ENCODE peak calls at places on chromosomes 11 and 22, in nine cellular contexts. One of them, this sample, is unnamed.

GRCh38 chr22:40631925-40632324 is 4.6 kb downstream of the MRTFA start:
- DNase-seq in activated naive CD8-positive, alpha-beta T cell treated with anti-CD3 and anti-CD28 coated beads, Interleukin-2, amount 50 U/mL, for 24 hours: no peak
- DNase-seq in HCEC 1CT: no peak
- DNase-seq in IMR-90: no peak
- DNase-seq in astrocyte of the spinal cord: no peak
- DNase-seq in stimulated activated CD4-positive, alpha-beta T cell treated with anti-CD3 and anti-CD28 coated beads, TNF-alpha, amount 100 ng/mL, for 24 hours: no peak
- DNase-seq in HAP-1: no peak
- DNase-seq in HFFc6: no peak
- DNase-seq in AG10803: no peak
- DNase-seq in this sample: no peak

GRCh38 chr22:42791721-42792452 is 65.2 kb downstream of the ARFGAP3 start:
- DNase-seq in HFFc6: no peak
- DNase-seq in HAP-1: no peak
- DNase-seq in activated naive CD8-positive, alpha-beta T cell treated with anti-CD3 and anti-CD28 coated beads, Interleukin-2, amount 50 U/mL, for 24 hours: no peak
- DNase-seq in astrocyte of the spinal cord: no peak
- DNase-seq in AG10803: peak
- DNase-seq in HCEC 1CT: no peak
- DNase-seq in stimulated activated CD4-positive, alpha-beta T cell treated with anti-CD3 and anti-CD28 coated beads, TNF-alpha, amount 100 ng/mL, for 24 hours: no peak
- DNase-seq in IMR-90: no peak
- DNase-seq in this sample: peak

GRCh38 chr11:125063429-125064043 is 431 bp downstream of the SLC37A2 start:
- DNase-seq in HFFc6: no peak
- DNase-seq in astrocyte of the spinal cord: no peak
- DNase-seq in activated naive CD8-positive, alpha-beta T cell treated with anti-CD3 and anti-CD28 coated beads, Interleukin-2, amount 50 U/mL, for 24 hours: no peak
- DNase-seq in IMR-90: no peak
- DNase-seq in AG10803: no peak
- DNase-seq in stimulated activated CD4-positive, alpha-beta T cell treated with anti-CD3 and anti-CD28 coated beads, TNF-alpha, amount 100 ng/mL, for 24 hours: no peak
- DNase-seq in HCEC 1CT: no peak
- DNase-seq in HAP-1: no peak
- DNase-seq in this sample: peak

GRCh38 chr22:30383061-30383460 is 4.2 kb downstream of the RNF215 start:
- DNase-seq in AG10803: no peak
- DNase-seq in HCEC 1CT: no peak
- DNase-seq in activated naive CD8-positive, alpha-beta T cell treated with anti-CD3 and anti-CD28 coated beads, Interleukin-2, amount 50 U/mL, for 24 hours: no peak
- DNase-seq in HAP-1: no peak
- DNase-seq in IMR-90: no peak
- DNase-seq in stimulated activated CD4-positive, alpha-beta T cell treated with anti-CD3 and anti-CD28 coated beads, TNF-alpha, amount 100 ng/mL, for 24 hours: no peak
- DNase-seq in HFFc6: no peak
- DNase-seq in astrocyte of the spinal cord: no peak
- DNase-seq in this sample: no peak

GRCh38 chr11:1935156-1936071 is 11.7 kb upstream of the MRPL23 start:
- DNase-seq in astrocyte of the spinal cord: no peak
- DNase-seq in activated naive CD8-positive, alpha-beta T cell treated with anti-CD3 and anti-CD28 coated beads, Interleukin-2, amount 50 U/mL, for 24 hours: no peak
- DNase-seq in HAP-1: no peak
- DNase-seq in AG10803: no peak
- DNase-seq in HCEC 1CT: no peak
- DNase-seq in HFFc6: no peak
- DNase-seq in stimulated activated CD4-positive, alpha-beta T cell treated with anti-CD3 and anti-CD28 coated beads, TNF-alpha, amount 100 ng/mL, for 24 hours: no peak
- DNase-seq in IMR-90: no peak
- DNase-seq in this sample: no peak

GRCh38 chr11:2413735-2414579 is 13.4 kb downstream of the TSSC4 start:
- DNase-seq in AG10803: no peak
- DNase-seq in astrocyte of the spinal cord: no peak
- DNase-seq in HAP-1: no peak
- DNase-seq in HFFc6: no peak
- DNase-seq in HCEC 1CT: no peak
- DNase-seq in IMR-90: no peak
- DNase-seq in activated naive CD8-positive, alpha-beta T cell treated with anti-CD3 and anti-CD28 coated beads, Interleukin-2, amount 50 U/mL, for 24 hours: no peak
- DNase-seq in stimulated activated CD4-positive, alpha-beta T cell treated with anti-CD3 and anti-CD28 coated beads, TNF-alpha, amount 100 ng/mL, for 24 hours: no peak
- DNase-seq in this sample: no peak

GRCh38 chr11:63839508-63840355 is 822 bp downstream of the MARK2 start:
- DNase-seq in astrocyte of the spinal cord: no peak
- DNase-seq in IMR-90: no peak
- DNase-seq in stimulated activated CD4-positive, alpha-beta T cell treated with anti-CD3 and anti-CD28 coated beads, TNF-alpha, amount 100 ng/mL, for 24 hours: no peak
- DNase-seq in HCEC 1CT: no peak
- DNase-seq in activated naive CD8-positive, alpha-beta T cell treated with anti-CD3 and anti-CD28 coated beads, Interleukin-2, amount 50 U/mL, for 24 hours: peak
- DNase-seq in AG10803: peak
- DNase-seq in HFFc6: no peak
- DNase-seq in HAP-1: peak
- DNase-seq in this sample: peak

GRCh38 chr22:40477683-40478348 is 107.4 kb downstream of the SGSM3 start:
- DNase-seq in astrocyte of the spinal cord: no peak
- DNase-seq in IMR-90: no peak
- DNase-seq in HFFc6: no peak
- DNase-seq in AG10803: no peak
- DNase-seq in HAP-1: no peak
- DNase-seq in HCEC 1CT: no peak
- DNase-seq in activated naive CD8-positive, alpha-beta T cell treated with anti-CD3 and anti-CD28 coated beads, Interleukin-2, amount 50 U/mL, for 24 hours: no peak
- DNase-seq in stimulated activated CD4-positive, alpha-beta T cell treated with anti-CD3 and anti-CD28 coated beads, TNF-alpha, amount 100 ng/mL, for 24 hours: no peak
- DNase-seq in this sample: no peak

GRCh38 chr11:27205779-27206549 is 157.1 kb downstream of the CCDC34 start:
- DNase-seq in stimulated activated CD4-positive, alpha-beta T cell treated with anti-CD3 and anti-CD28 coated beads, TNF-alpha, amount 100 ng/mL, for 24 hours: no peak
- DNase-seq in activated naive CD8-positive, alpha-beta T cell treated with anti-CD3 and anti-CD28 coated beads, Interleukin-2, amount 50 U/mL, for 24 hours: no peak
- DNase-seq in astrocyte of the spinal cord: no peak
- DNase-seq in HAP-1: no peak
- DNase-seq in AG10803: no peak
- DNase-seq in IMR-90: no peak
- DNase-seq in HFFc6: no peak
- DNase-seq in HCEC 1CT: no peak
- DNase-seq in this sample: no peak

GRCh38 chr22:19962909-19963806 is 21.5 kb upstream of the TXNRD2 start:
- DNase-seq in HCEC 1CT: no peak
- DNase-seq in stimulated activated CD4-positive, alpha-beta T cell treated with anti-CD3 and anti-CD28 coated beads, TNF-alpha, amount 100 ng/mL, for 24 hours: no peak
- DNase-seq in HFFc6: no peak
- DNase-seq in AG10803: peak
- DNase-seq in HAP-1: no peak
- DNase-seq in IMR-90: peak
- DNase-seq in astrocyte of the spinal cord: no peak
- DNase-seq in activated naive CD8-positive, alpha-beta T cell treated with anti-CD3 and anti-CD28 coated beads, Interleukin-2, amount 50 U/mL, for 24 hours: no peak
- DNase-seq in this sample: peak